ENCODE peak calls at places on chromosomes 6 and 20, in nine cellular contexts. One of them, this sample, is unnamed.

GRCh38 chr6:35300848-35301247 is 3.2 kb downstream of the DEF6 start:
- DNase-seq in SK-N-SH: no peak
- DNase-seq in body of pancreas: no peak
- DNase-seq in uterus: no peak
- DNase-seq in tibial nerve: no peak
- DNase-seq in left ventricle myocardium inferior: no peak
- DNase-seq in right atrium auricular region: no peak
- DNase-seq in HCT116: no peak
- DNase-seq in adrenal gland: no peak
- DNase-seq in this sample: no peak

GRCh38 chr6:136181858-136182257 is 68.3 kb downstream of the MTFR2 start:
- DNase-seq in uterus: no peak
- DNase-seq in left ventricle myocardium inferior: no peak
- DNase-seq in right atrium auricular region: no peak
- DNase-seq in adrenal gland: no peak
- DNase-seq in body of pancreas: no peak
- DNase-seq in SK-N-SH: no peak
- DNase-seq in HCT116: no peak
- DNase-seq in tibial nerve: no peak
- DNase-seq in this sample: no peak

GRCh38 chr6:52063584-52064400 is 23.6 kb downstream of the PKHD1 start:
- DNase-seq in right atrium auricular region: no peak
- DNase-seq in SK-N-SH: peak; percentile 51
- DNase-seq in body of pancreas: peak; percentile 64
- DNase-seq in adrenal gland: peak; percentile 25
- DNase-seq in left ventricle myocardium inferior: no peak
- DNase-seq in uterus: no peak
- DNase-seq in HCT116: peak; percentile 35
- DNase-seq in tibial nerve: no peak
- DNase-seq in this sample: peak; percentile 50

GRCh38 chr20:26208296-26209091 is 511.8 kb upstream of the ZNF337 start:
- DNase-seq in SK-N-SH: peak; percentile 53
- DNase-seq in tibial nerve: no peak
- DNase-seq in uterus: no peak
- DNase-seq in left ventricle myocardium inferior: no peak
- DNase-seq in adrenal gland: no peak
- DNase-seq in HCT116: no peak
- DNase-seq in body of pancreas: peak; percentile 16
- DNase-seq in right atrium auricular region: no peak
- DNase-seq in this sample: no peak

GRCh38 chr6:63597142-63598000 is 25.1 kb downstream of the LOC128125822 start:
- DNase-seq in left ventricle myocardium inferior: no peak
- DNase-seq in right atrium auricular region: no peak
- DNase-seq in body of pancreas: no peak
- DNase-seq in uterus: no peak
- DNase-seq in SK-N-SH: no peak
- DNase-seq in adrenal gland: no peak
- DNase-seq in HCT116: no peak
- DNase-seq in tibial nerve: no peak
- DNase-seq in this sample: no peak

GRCh38 chr6:130934848-130935585 is 107.8 kb downstream of the SMLR1 start:
- DNase-seq in left ventricle myocardium inferior: no peak
- DNase-seq in SK-N-SH: no peak
- DNase-seq in tibial nerve: no peak
- DNase-seq in right atrium auricular region: no peak
- DNase-seq in HCT116: no peak
- DNase-seq in body of pancreas: no peak
- DNase-seq in uterus: no peak
- DNase-seq in adrenal gland: no peak
- DNase-seq in this sample: no peak

GRCh38 chr20:49768204-49769124 is 44.2 kb upstream of the SLC9A8 start:
- DNase-seq in uterus: peak; percentile 60
- DNase-seq in HCT116: no peak
- DNase-seq in body of pancreas: peak; percentile 63
- DNase-seq in adrenal gland: peak; percentile 90
- DNase-seq in tibial nerve: peak; percentile 81
- DNase-seq in right atrium auricular region: peak; percentile 81
- DNase-seq in SK-N-SH: no peak
- DNase-seq in left ventricle myocardium inferior: no peak
- DNase-seq in this sample: peak; percentile 63

GRCh38 chr6:3244003-3244831 is 14.5 kb upstream of the PSMG4 start:
- DNase-seq in body of pancreas: no peak
- DNase-seq in left ventricle myocardium inferior: no peak
- DNase-seq in SK-N-SH: no peak
- DNase-seq in right atrium auricular region: no peak
- DNase-seq in adrenal gland: peak; percentile 3
- DNase-seq in tibial nerve: no peak
- DNase-seq in uterus: no peak
- DNase-seq in HCT116: no peak
- DNase-seq in this sample: no peak

GRCh38 chr6:169789944-169790927 is 38.8 kb downstream of the ERMARD start:
- DNase-seq in adrenal gland: peak; percentile 74
- DNase-seq in SK-N-SH: peak; percentile 94
- DNase-seq in HCT116: peak; percentile 35
- DNase-seq in left ventricle myocardium inferior: peak; percentile 62
- DNase-seq in body of pancreas: peak; percentile 71
- DNase-seq in right atrium auricular region: peak; percentile 74
- DNase-seq in tibial nerve: peak; percentile 72
- DNase-seq in uterus: peak; percentile 81
- DNase-seq in this sample: peak; percentile 83

GRCh38 chr6:49764571-49765236 is 20.5 kb upstream of the CRISP3 start:
- DNase-seq in tibial nerve: no peak
- DNase-seq in left ventricle myocardium inferior: no peak
- DNase-seq in adrenal gland: no peak
- DNase-seq in HCT116: no peak
- DNase-seq in uterus: no peak
- DNase-seq in SK-N-SH: no peak
- DNase-seq in body of pancreas: no peak
- DNase-seq in right atrium auricular region: no peak
- DNase-seq in this sample: no peak

GRCh38 chr6:31940256-31940664 is 5.6 kb upstream of the CFB start:
- DNase-seq in uterus: no peak
- DNase-seq in adrenal gland: no peak
- DNase-seq in SK-N-SH: no peak
- DNase-seq in HCT116: no peak
- DNase-seq in left ventricle myocardium inferior: no peak
- DNase-seq in body of pancreas: no peak
- DNase-seq in right atrium auricular region: no peak
- DNase-seq in tibial nerve: no peak
- DNase-seq in this sample: no peak

GRCh38 chr6:119669228-119669627 is 319.7 kb upstream of the MAN1A1 start:
- DNase-seq in left ventricle myocardium inferior: no peak
- DNase-seq in SK-N-SH: no peak
- DNase-seq in adrenal gland: no peak
- DNase-seq in body of pancreas: no peak
- DNase-seq in HCT116: no peak
- DNase-seq in uterus: no peak
- DNase-seq in tibial nerve: no peak
- DNase-seq in right atrium auricular region: no peak
- DNase-seq in this sample: no peak

GRCh38 chr6:147081210-147081609 is 123.0 kb upstream of the STXBP5 start:
- DNase-seq in body of pancreas: no peak
- DNase-seq in right atrium auricular region: no peak
- DNase-seq in left ventricle myocardium inferior: no peak
- DNase-seq in uterus: no peak
- DNase-seq in adrenal gland: no peak
- DNase-seq in tibial nerve: no peak
- DNase-seq in HCT116: peak; percentile 28
- DNase-seq in SK-N-SH: no peak
- DNase-seq in this sample: peak; percentile 38

GRCh38 chr6:133945158-133945557 is 7.9 kb upstream of the TBPL1 start:
- DNase-seq in left ventricle myocardium inferior: no peak
- DNase-seq in right atrium auricular region: no peak
- DNase-seq in tibial nerve: no peak
- DNase-seq in body of pancreas: no peak
- DNase-seq in uterus: no peak
- DNase-seq in SK-N-SH: no peak
- DNase-seq in HCT116: no peak
- DNase-seq in adrenal gland: no peak
- DNase-seq in this sample: no peak

GRCh38 chr6:117674503-117674902 is 766 bp upstream of the NUS1 start:
- DNase-seq in tibial nerve: no peak
- DNase-seq in left ventricle myocardium inferior: no peak
- DNase-seq in HCT116: no peak
- DNase-seq in SK-N-SH: no peak
- DNase-seq in adrenal gland: no peak
- DNase-seq in uterus: no peak
- DNase-seq in right atrium auricular region: no peak
- DNase-seq in body of pancreas: no peak
- DNase-seq in this sample: no peak

GRCh38 chr6:117674991-117675657 is at the start of gene NUS1:
- DNase-seq in left ventricle myocardium inferior: peak; percentile 98
- DNase-seq in body of pancreas: peak; percentile 98
- DNase-seq in adrenal gland: peak; percentile 98
- DNase-seq in HCT116: peak; percentile 94
- DNase-seq in uterus: peak; percentile 97
- DNase-seq in tibial nerve: peak; percentile 98
- DNase-seq in right atrium auricular region: peak; percentile 98
- DNase-seq in SK-N-SH: peak; percentile 95
- DNase-seq in this sample: peak; percentile 98

GRCh38 chr6:117677553-117678131 is 2.4 kb downstream of the NUS1 start:
- DNase-seq in adrenal gland: no peak
- DNase-seq in SK-N-SH: no peak
- DNase-seq in body of pancreas: no peak
- DNase-seq in right atrium auricular region: no peak
- DNase-seq in HCT116: no peak
- DNase-seq in left ventricle myocardium inferior: no peak
- DNase-seq in tibial nerve: no peak
- DNase-seq in uterus: no peak
- DNase-seq in this sample: no peak

GRCh38 chr6:117681321-117681720 is 6.1 kb downstream of the NUS1 start:
- DNase-seq in left ventricle myocardium inferior: no peak
- DNase-seq in uterus: no peak
- DNase-seq in HCT116: no peak
- DNase-seq in tibial nerve: no peak
- DNase-seq in SK-N-SH: no peak
- DNase-seq in body of pancreas: no peak
- DNase-seq in adrenal gland: no peak
- DNase-seq in right atrium auricular region: no peak
- DNase-seq in this sample: no peak

GRCh38 chr6:117676577-117677218 is 1.4 kb downstream of the NUS1 start:
- DNase-seq in tibial nerve: no peak
- DNase-seq in HCT116: no peak
- DNase-seq in uterus: no peak
- DNase-seq in SK-N-SH: no peak
- DNase-seq in left ventricle myocardium inferior: no peak
- DNase-seq in body of pancreas: no peak
- DNase-seq in right atrium auricular region: no peak
- DNase-seq in adrenal gland: no peak
- DNase-seq in this sample: no peak
- H3K27ac ChIP-seq in tibial nerve: no peak overlapping the region
- H3K27ac ChIP-seq in HCT116: no peak overlapping the region
- H3K27ac ChIP-seq in uterus: peak overlapping the region; percentile 85
- H3K27ac ChIP-seq in SK-N-SH: no peak overlapping the region
- H3K27ac ChIP-seq in left ventricle myocardium inferior: peak overlapping the region; percentile 84
- H3K27ac ChIP-seq in body of pancreas: peak overlapping the region; percentile 83
- H3K27ac ChIP-seq in right atrium auricular region: no peak overlapping the region
- H3K27ac ChIP-seq in adrenal gland: peak overlapping the region; percentile 32
- H3K27ac ChIP-seq in this sample: no peak overlapping the region

GRCh38 chr20:32158351-32158750 is 48.8 kb downstream of the TM9SF4 start:
- DNase-seq in left ventricle myocardium inferior: no peak
- DNase-seq in uterus: no peak
- DNase-seq in right atrium auricular region: no peak
- DNase-seq in body of pancreas: no peak
- DNase-seq in tibial nerve: no peak
- DNase-seq in HCT116: no peak
- DNase-seq in adrenal gland: no peak
- DNase-seq in SK-N-SH: no peak
- DNase-seq in this sample: no peak
- H3K36me3 ChIP-seq in left ventricle myocardium inferior: peaks cover 77% of the 10 kb centered on the region
- H3K36me3 ChIP-seq in uterus: no peaks in the 10 kb centered on the region
- H3K36me3 ChIP-seq in right atrium auricular region: peaks cover 75% of the 10 kb centered on the region
- H3K36me3 ChIP-seq in body of pancreas: peaks cover 27% of the 10 kb centered on the region
- H3K36me3 ChIP-seq in tibial nerve: peaks cover 80% of the 10 kb centered on the region
- H3K36me3 ChIP-seq in HCT116: peaks cover 42% of the 10 kb centered on the region
- H3K36me3 ChIP-seq in adrenal gland: peaks cover 70% of the 10 kb centered on the region
- H3K36me3 ChIP-seq in SK-N-SH: peaks cover 40% of the 10 kb centered on the region
- H3K36me3 ChIP-seq in this sample: peaks cover 4% of the 10 kb centered on the region

DNA sequence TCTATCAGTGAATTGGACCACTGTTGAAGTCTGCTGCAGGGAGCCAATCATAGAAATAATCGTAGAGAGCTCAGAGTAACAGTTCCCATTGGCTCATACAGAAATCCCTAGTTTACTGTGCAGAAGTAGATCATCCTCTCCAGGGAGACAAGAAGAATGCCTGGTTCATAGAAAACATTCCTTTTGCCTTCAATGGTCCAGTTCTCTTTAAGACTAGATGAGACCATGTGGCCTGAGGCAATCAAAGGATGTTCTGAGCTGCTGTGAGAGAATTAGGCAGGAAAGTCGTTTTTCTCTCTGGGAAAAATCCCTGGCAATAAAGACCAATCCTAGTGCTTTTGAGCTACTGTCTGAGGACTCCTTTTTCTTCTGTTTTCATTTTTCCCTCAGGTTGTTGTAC is 208.4 kb downstream of the CENPW start:
- DNase-seq in body of pancreas: no peak
- DNase-seq in uterus: no peak
- DNase-seq in SK-N-SH: no peak
- DNase-seq in right atrium auricular region: no peak
- DNase-seq in adrenal gland: no peak
- DNase-seq in left ventricle myocardium inferior: no peak
- DNase-seq in HCT116: no peak
- DNase-seq in tibial nerve: no peak
- DNase-seq in this sample: no peak
- TF ChIP-seq CTCF in body of pancreas: no peak
- TF ChIP-seq CTCF in uterus: no peak
- TF ChIP-seq CTCF in SK-N-SH: no peak
- TF ChIP-seq CTCF in right atrium auricular region: no peak
- TF ChIP-seq CTCF in adrenal gland: no peak
- TF ChIP-seq CTCF in left ventricle myocardium inferior: no peak
- TF ChIP-seq CTCF in HCT116: no peak
- TF ChIP-seq CTCF in tibial nerve: no peak
- TF ChIP-seq CTCF in this sample: no peak

GRCh38 chr6:8246403-8246802 is 144.1 kb upstream of the EEF1E1 start:
- DNase-seq in uterus: no peak
- DNase-seq in adrenal gland: no peak
- DNase-seq in right atrium auricular region: no peak
- DNase-seq in HCT116: no peak
- DNase-seq in SK-N-SH: no peak
- DNase-seq in tibial nerve: no peak
- DNase-seq in body of pancreas: no peak
- DNase-seq in left ventricle myocardium inferior: no peak
- DNase-seq in this sample: no peak
- H3K27ac ChIP-seq in uterus: no peak overlapping the region
- H3K27ac ChIP-seq in adrenal gland: no peak overlapping the region
- H3K27ac ChIP-seq in right atrium auricular region: no peak overlapping the region
- H3K27ac ChIP-seq in HCT116: no peak overlapping the region
- H3K27ac ChIP-seq in SK-N-SH: no peak overlapping the region
- H3K27ac ChIP-seq in tibial nerve: no peak overlapping the region
- H3K27ac ChIP-seq in body of pancreas: no peak overlapping the region
- H3K27ac ChIP-seq in left ventricle myocardium inferior: no peak overlapping the region
- H3K27ac ChIP-seq in this sample: no peak overlapping the region